ENCODE peak calls at places on chromosomes 5 and 9, in four cellular contexts. T, Y, N and V are unnamed samples.
A peak's percentile ranks its signal among the peaks of the same experiment; 100 is the strongest.

GRCh38 chr5:142685418-142686209 is at the start of gene FGF1:
- DNase-seq in T (no peak), Y (no peak), N (no peak), V (no peak)

GRCh38 chr9:1125741-1126140 is 75.6 kb downstream of the DMRT2 start:
- DNase-seq in Y (no peak), N (no peak), T (peak; percentile 11), V (no peak)

GRCh38 chr5:172909931-172910502 is 49.2 kb upstream of the RPL26L1 start:
- DNase-seq in Y (no peak), T (peak; percentile 100), N (no peak), V (no peak)

GRCh38 chr5:1767524-1768282 is 31.9 kb downstream of the MRPL36 start:
- DNase-seq in T (no peak), Y (no peak), N (no peak), V (no peak)

GRCh38 chr9:93022066-93022465 is 36.4 kb upstream of the SUSD3 start:
- DNase-seq in T (no peak), Y (no peak), N (no peak), V (no peak)

GRCh38 chr9:130663258-130664171 is 879 bp upstream of the PRDM12 start:
- DNase-seq in N (no peak), T (no peak), Y (no peak), V (no peak)

GRCh38 chr5:84480873-84481637 is 96.4 kb upstream of the EDIL3 start:
- DNase-seq in Y (no peak), N (no peak), T (no peak), V (peak; percentile 2)

GRCh38 chr5:168211245-168211644 is 80.2 kb upstream of the WWC1 start:
- DNase-seq in Y (no peak), T (no peak), N (no peak), V (no peak)

GRCh38 chr5:34682926-34683623 is 26.9 kb downstream of the RAI14 start:
- DNase-seq in Y (no peak), N (no peak), T (peak; percentile 52), V (peak; percentile 90)

GRCh38 chr9:125538092-125538473 is 168.9 kb downstream of the MAPKAP1 start:
- DNase-seq in Y (no peak), T (peak; percentile 95), N (no peak), V (peak; percentile 84)

GRCh38 chr5:56155085-56155484 is 78.0 kb downstream of the ANKRD55 start:
- DNase-seq in Y (no peak), T (no peak), N (no peak), V (no peak)

GRCh38 chr5:82676663-82677062 is 398.5 kb upstream of the RPS23 start:
- DNase-seq in N (no peak), T (no peak), Y (peak; percentile 16), V (no peak)

GRCh38 chr5:124575731-124576130 is 170.7 kb downstream of the ZNF608 start:
- DNase-seq in Y (no peak), T (no peak), N (no peak), V (no peak)

GRCh38 chr5:67983251-67983941 is 232.2 kb upstream of the PIK3R1 start:
- DNase-seq in T (peak; percentile 72), N (no peak), Y (no peak), V (peak; percentile 41)

GRCh38 chr5:34447424-34447823 is 208.7 kb upstream of the RAI14 start:
- DNase-seq in T (no peak), Y (no peak), N (no peak), V (no peak)

GRCh38 chr9:2260401-2261306 is 245.5 kb downstream of the SMARCA2 start:
- DNase-seq in T (peak; percentile 45), Y (no peak), N (no peak), V (peak; percentile 10)

GRCh38 chr9:21690561-21690960 is 111.9 kb upstream of the MTAP start:
- DNase-seq in Y (no peak), N (no peak), T (peak; percentile 79), V (no peak)

DNA sequence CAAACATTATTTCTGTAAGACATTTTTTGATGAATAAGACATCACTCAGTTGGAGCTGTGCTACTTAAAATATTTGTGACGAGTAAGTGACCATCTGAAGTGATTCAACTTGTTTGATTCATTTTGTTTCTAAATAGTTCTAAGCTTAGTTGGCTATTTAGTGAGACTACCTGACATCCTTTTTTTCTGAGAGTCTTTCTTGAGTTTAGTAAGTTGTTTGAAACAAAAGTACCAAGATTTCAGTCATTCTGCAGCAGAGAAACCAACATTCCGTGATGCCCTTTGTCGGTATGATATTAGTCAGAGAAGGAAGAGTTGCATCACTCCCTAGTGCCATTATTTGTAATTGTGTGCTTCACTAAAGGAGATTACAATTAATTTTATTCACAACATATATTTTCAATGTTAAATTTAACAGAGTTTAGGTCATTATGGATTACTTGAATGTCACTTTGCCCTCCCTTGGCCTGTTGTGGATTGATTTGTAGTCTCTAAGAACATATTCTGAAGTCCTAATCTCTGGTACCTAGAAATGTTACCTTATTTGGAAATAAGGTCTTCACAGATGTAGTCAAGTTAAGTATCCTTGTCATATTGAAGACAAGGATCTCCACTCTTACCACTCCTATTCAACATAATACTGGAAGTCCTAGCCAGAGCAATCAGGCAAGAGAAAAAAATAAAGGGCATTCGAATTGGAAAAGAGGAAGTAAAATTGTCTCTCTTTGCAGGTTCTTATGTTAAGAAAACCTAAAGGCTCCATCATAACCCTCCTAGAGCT is 212.2 kb downstream of the PCSK1 start:
- DNase-seq in Y (peak; percentile 25), N (no peak), T (peak; percentile 77), V (no peak)
- TF ChIP-seq FOS in Y (no peak), N (no peak), T (peak; percentile 38), V (no peak)

DNA sequence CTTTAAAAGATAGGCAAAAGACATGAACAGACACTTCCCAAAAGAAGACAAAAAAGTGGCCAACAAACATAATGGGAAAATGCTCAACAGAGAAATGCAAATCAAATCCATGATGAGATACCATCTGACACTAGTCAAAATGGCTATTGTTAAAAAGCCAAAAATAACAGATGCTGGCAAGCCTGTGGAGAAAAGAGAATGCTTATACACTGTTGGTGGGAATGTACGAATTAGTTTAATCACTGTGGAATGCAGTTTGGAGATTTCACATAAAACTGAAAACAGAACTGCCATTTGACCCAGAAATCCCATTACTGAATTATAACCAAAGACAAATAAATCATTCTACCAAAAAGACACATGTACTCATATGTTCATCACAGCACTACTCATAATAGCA is 58.3 kb upstream of the WDR41 start:
- DNase-seq in T (no peak), N (no peak), Y (no peak), V (no peak)
- TF ChIP-seq FOS in T (no peak), N (no peak), Y (no peak), V (no peak)

GRCh38 chr9:133712221-133713100 is 25.7 kb downstream of the SARDH start:
- DNase-seq in N (no peak), T (no peak), Y (no peak), V (no peak)
- TF ChIP-seq FOS in N (no peak), T (no peak), Y (no peak), V (no peak)

GRCh38 chr9:127444921-127445850 is 6.0 kb downstream of the RPL12 start:
- DNase-seq in T (peak; percentile 44), N (no peak), Y (no peak), V (no peak)
- TF ChIP-seq FOS in T (no peak), N (no peak), Y (no peak), V (no peak)

GRCh38 chr9:68708513-68708912 is 3.5 kb downstream of the PIP5K1B start:
- DNase-seq in Y (no peak), N (no peak), T (no peak), V (no peak)
- TF ChIP-seq FOS in Y (no peak), N (no peak), T (no peak), V (no peak)

DNA sequence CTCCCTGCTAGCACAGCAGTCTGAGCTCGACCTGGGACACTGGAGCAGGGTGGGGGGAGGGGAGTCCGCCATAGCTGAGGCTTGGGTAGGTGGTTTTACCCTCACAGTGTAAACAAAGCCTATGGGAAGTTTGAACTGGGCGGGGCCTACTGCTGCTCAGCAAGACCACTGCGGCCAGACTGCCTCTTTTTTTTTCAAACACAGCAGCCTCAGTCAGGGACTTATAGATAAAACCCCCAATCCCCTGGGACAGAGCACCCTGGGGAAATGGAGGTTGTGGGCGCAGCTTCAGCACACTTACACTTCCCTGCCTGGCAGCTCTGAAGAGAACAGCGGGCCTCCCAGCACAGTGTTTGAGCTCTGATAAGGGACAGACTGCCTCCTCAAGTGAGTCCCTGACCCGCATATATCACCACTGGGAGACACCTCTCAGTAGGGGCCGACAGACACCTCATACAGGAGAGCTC is 151.1 kb upstream of the APC start:
- DNase-seq in Y (peak; percentile 21), T (no peak), N (peak; percentile 33), V (no peak)
- TF ChIP-seq FOS in Y (no peak), T (no peak), N (no peak), V (no peak)

GRCh38 chr9:136473354-136473721 is 9.5 kb downstream of the SEC16A start:
- DNase-seq in T (no peak), Y (no peak), N (no peak), V (no peak)
- TF ChIP-seq FOS in T (no peak), Y (no peak), N (no peak), V (no peak)

GRCh38 chr9:134393582-134394280 is 67.5 kb downstream of the RXRA start:
- DNase-seq in Y (no peak), N (no peak), T (no peak), V (no peak)
- TF ChIP-seq FOS in Y (no peak), N (no peak), T (no peak), V (no peak)